ENCODE peak calls at places on chromosomes 1 and 21, in six cellular contexts. P, L, B, Q, N and C are unnamed samples.

GRCh38 chr1:95084317-95085176 is 11.8 kb upstream of the ALG14 start:
- DNase-seq in B (peak), Q (no peak), N (peak), L (peak), P (peak), C (peak)

GRCh38 chr21:43726686-43727570 is 8.0 kb downstream of the PDXK start:
- DNase-seq in L (no peak), P (peak), Q (no peak), B (no peak), N (no peak), C (no peak)

GRCh38 chr1:7684861-7685635 is 86.0 kb upstream of the VAMP3 start:
- DNase-seq in N (no peak), L (no peak), Q (no peak), B (no peak), P (no peak), C (no peak)

GRCh38 chr1:55970711-55971110 is 608.7 kb downstream of the PLPP3 start:
- DNase-seq in B (no peak), N (no peak), L (no peak), P (no peak), Q (peak), C (no peak)

GRCh38 chr1:204688007-204688406 is 2.5 kb upstream of the LRRN2 start:
- DNase-seq in N (no peak), B (no peak), P (no peak), Q (no peak), L (no peak), C (no peak)

GRCh38 chr21:41065539-41065938 is 102.4 kb upstream of the BACE2 start:
- DNase-seq in B (no peak), L (no peak), Q (no peak), N (no peak), P (no peak), C (no peak)

GRCh38 chr1:233114159-233114558 is 163.7 kb downstream of the NTPCR start:
- DNase-seq in L (no peak), B (peak), Q (peak), N (no peak), P (peak), C (no peak)

GRCh38 chr1:87902830-87903614 is 574.3 kb downstream of the LMO4 start:
- DNase-seq in L (no peak), N (no peak), B (no peak), P (peak), Q (no peak), C (no peak)

GRCh38 chr21:44820851-44821250 is 3.0 kb upstream of the SUMO3 start:
- DNase-seq in Q (no peak), N (no peak), P (no peak), L (no peak), B (no peak), C (no peak)

GRCh38 chr1:201739054-201739453 is 89.9 kb upstream of the IPO9 start:
- DNase-seq in Q (no peak), N (no peak), P (no peak), B (no peak), L (no peak), C (no peak)

GRCh38 chr21:46475296-46475695 is 16.6 kb downstream of the DIP2A start:
- DNase-seq in P (no peak), B (no peak), L (no peak), N (no peak), Q (no peak), C (no peak)

GRCh38 chr1:25028910-25029599 is 99.0 kb upstream of the RUNX3 start:
- DNase-seq in B (no peak), L (no peak), N (peak), P (no peak), Q (no peak), C (no peak)

GRCh38 chr1:234929369-234929768 is 199.3 kb downstream of the TOMM20 start:
- DNase-seq in B (no peak), N (no peak), P (no peak), Q (no peak), L (no peak), C (no peak)

GRCh38 chr1:47325530-47325929 is 8.1 kb upstream of the CMPK1 start:
- DNase-seq in Q (no peak), L (no peak), N (no peak), P (no peak), B (peak), C (no peak)

GRCh38 chr1:88519156-88519555 is 164.9 kb upstream of the PKN2 start:
- DNase-seq in N (no peak), Q (peak), B (no peak), P (no peak), L (no peak), C (no peak)

GRCh38 chr1:219296430-219296850 is 122.8 kb downstream of the LYPLAL1 start:
- DNase-seq in Q (no peak), P (no peak), N (no peak), L (no peak), B (no peak), C (no peak)

GRCh38 chr1:108847464-108847863 is 9.4 kb downstream of the AKNAD1 start:
- DNase-seq in P (no peak), L (peak), Q (no peak), B (no peak), N (no peak), C (no peak)

GRCh38 chr1:44964396-44964795 is 22.0 kb downstream of the EIF2B3 start:
- DNase-seq in P (no peak), N (no peak), Q (no peak), B (no peak), L (no peak), C (no peak)

GRCh38 chr21:43718872-43719747 is at the start of gene PDXK:
- DNase-seq in B (peak), L (peak), Q (no peak), N (peak), P (peak), C (peak)

GRCh38 chr21:34995979-34996303 is 53.2 kb downstream of the RUNX1 start:
- DNase-seq in B (no peak), L (no peak), N (no peak), P (no peak), Q (no peak), C (no peak)

GRCh38 chr1:243364330-243364729 is 108.5 kb downstream of the SDCCAG8 start:
- DNase-seq in P (no peak), L (no peak), Q (no peak), B (no peak), N (no peak), C (no peak)